ENCODE peak calls at places on chromosomes 16 and 17, in ten cellular contexts. M is colonic mucosa; E is DND-41; F is tibial nerve; K is dorsolateral prefrontal cortex; T is BE2C; P is tibial artery; S is IMR-90; V is CD4-positive, alpha-beta T cell; R is PC-3. H is an unnamed sample.

GRCh38 chr16:62283-62682 is 8.7 kb downstream of the SNRNP25 start:
- DNase-seq in M (no peak), E (no peak), F (no peak), K (no peak), T (no peak), P (no peak), S (no peak), V (no peak), R (no peak), H (peak; percentile 10)

GRCh38 chr16:4639899-4640509 is 15.4 kb downstream of the MGRN1 start:
- DNase-seq in M (no peak), E (no peak), F (no peak), K (no peak), T (no peak), P (no peak), S (no peak), V (no peak), R (no peak), H (no peak)

GRCh38 chr17:66538776-66539175 is 236.4 kb downstream of the PRKCA start:
- DNase-seq in M (no peak), E (no peak), F (no peak), K (no peak), T (no peak), P (no peak), S (no peak), V (no peak), R (no peak), H (no peak)

GRCh38 chr16:11614587-11615175 is 28.0 kb upstream of the LITAF start:
- DNase-seq in M (no peak), E (no peak), F (no peak), K (no peak), T (no peak), P (no peak), S (no peak), V (no peak), R (no peak), H (no peak)

GRCh38 chr16:728131-728889 is 1.4 kb downstream of the HAGHL start:
- DNase-seq in M (peak; percentile 77), E (no peak), F (no peak), K (no peak), T (peak; percentile 96), P (peak; percentile 49), S (peak; percentile 78), V (peak; percentile 62), R (peak; percentile 85), H (peak; percentile 84)

GRCh38 chr17:17051380-17051779 is 9.1 kb downstream of the MPRIP start:
- DNase-seq in M (no peak), E (no peak), F (no peak), K (no peak), T (no peak), P (peak; percentile 7), S (no peak), V (peak; percentile 22), R (no peak), H (no peak)

GRCh38 chr16:48535831-48536599 is 74.0 kb downstream of the N4BP1 start:
- DNase-seq in M (peak; percentile 53), E (peak; percentile 75), F (no peak), K (no peak), T (no peak), P (peak; percentile 75), S (peak; percentile 31), V (no peak), R (no peak), H (peak; percentile 78)

GRCh38 chr16:85420501-85421337 is 192.4 kb upstream of the GSE1 start:
- DNase-seq in M (peak; percentile 65), E (peak; percentile 19), F (no peak), K (peak; percentile 55), T (peak; percentile 17), P (peak; percentile 21), S (peak; percentile 20), V (peak; percentile 80), R (peak; percentile 66), H (peak; percentile 71)

GRCh38 chr17:4790705-4791088 is 1.9 kb downstream of the GLTPD2 start:
- DNase-seq in M (no peak), E (no peak), F (no peak), K (no peak), T (no peak), P (no peak), S (no peak), V (no peak), R (no peak), H (no peak)
- H3K27me3 ChIP-seq in M (peaks cover 2% of the 10 kb centered on the region), E (no peaks in the 10 kb centered on the region), F (peaks cover 7% of the 10 kb centered on the region), K (no peaks in the 10 kb centered on the region), T (peaks cover 24% of the 10 kb centered on the region), P (peaks cover 3% of the 10 kb centered on the region), S (peaks cover 9% of the 10 kb centered on the region), V (peaks cover 23% of the 10 kb centered on the region), R (no peaks in the 10 kb centered on the region), H (no peaks in the 10 kb centered on the region)

GRCh38 chr16:68508641-68509240 is 30.4 kb upstream of the ZFP90 start:
- DNase-seq in M (no peak), E (no peak), F (no peak), K (no peak), T (no peak), P (no peak), S (no peak), V (no peak), R (no peak), H (no peak)
- TF ChIP-seq CTCF in M (no peak), E (no peak), F (no peak), K (no peak), T (no peak), P (no peak), S (no peak), V (no peak), R (no peak), H (no peak)

GRCh38 chr17:79387783-79388182 is 223.1 kb downstream of the RBFOX3 start:
- DNase-seq in M (no peak), E (no peak), F (no peak), K (no peak), T (no peak), P (no peak), S (no peak), V (no peak), R (no peak), H (no peak)

GRCh38 chr17:79389896-79390295 is 221.0 kb downstream of the RBFOX3 start:
- DNase-seq in M (no peak), E (no peak), F (no peak), K (no peak), T (no peak), P (no peak), S (no peak), V (no peak), R (no peak), H (no peak)

GRCh38 chr17:79385962-79386563 is 224.8 kb downstream of the RBFOX3 start:
- DNase-seq in M (no peak), E (no peak), F (no peak), K (no peak), T (no peak), P (no peak), S (no peak), V (no peak), R (no peak), H (no peak)

GRCh38 chr17:79391376-79391775 is 219.5 kb downstream of the RBFOX3 start:
- DNase-seq in M (no peak), E (no peak), F (no peak), K (no peak), T (no peak), P (no peak), S (no peak), V (no peak), R (no peak), H (no peak)

DNA sequence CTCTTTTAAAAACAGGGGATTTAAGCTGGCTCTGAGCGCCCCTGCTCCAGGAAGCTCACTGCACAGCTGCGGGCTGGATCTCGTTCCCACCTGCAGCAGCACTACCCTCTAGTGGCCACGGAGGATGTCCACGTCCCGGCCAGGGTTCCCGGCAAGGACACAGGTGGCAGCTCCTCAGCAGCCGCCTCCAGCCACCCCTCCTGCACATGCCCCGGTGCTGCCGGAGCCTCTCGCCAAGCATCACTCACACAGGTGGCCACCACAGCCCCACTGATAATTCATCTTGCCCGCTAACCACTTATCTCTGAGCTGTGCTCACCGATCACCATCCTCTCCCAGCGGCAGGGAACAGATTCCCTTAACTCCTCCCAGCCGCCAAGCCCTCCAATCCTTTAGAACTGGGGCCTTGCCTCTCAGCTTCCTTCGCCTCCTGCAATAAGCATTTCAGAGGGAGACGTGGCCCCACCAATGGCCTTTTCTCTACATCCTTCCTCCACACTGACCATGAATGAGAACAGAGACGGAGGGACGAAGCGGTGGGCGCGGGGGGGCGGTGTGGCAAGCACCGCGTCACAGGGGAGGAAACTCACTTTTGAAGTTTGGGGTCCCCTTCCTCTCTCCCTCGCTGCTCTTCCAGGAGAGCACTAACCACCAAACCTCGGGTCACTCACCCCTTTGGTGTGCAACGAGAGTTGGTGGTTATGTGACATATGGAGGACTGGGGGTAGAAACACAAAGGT is 222.1 kb downstream of the RBFOX3 start:
- DNase-seq in M (peak; percentile 43), E (peak; percentile 36), F (no peak), K (peak; percentile 71), T (peak; percentile 78), P (no peak), S (peak; percentile 27), V (no peak), R (peak; percentile 74), H (no peak)
- H3K27me3 ChIP-seq in M (peaks cover 12% of the 10 kb centered on the region), E (peaks cover 19% of the 10 kb centered on the region), F (peaks cover 73% of the 10 kb centered on the region), K (peaks cover 6% of the 10 kb centered on the region), T (peaks cover 64% of the 10 kb centered on the region), P (peaks cover 80% of the 10 kb centered on the region), S (peaks cover 8% of the 10 kb centered on the region), V (peaks cover 28% of the 10 kb centered on the region), R (peaks cover 90% of the 10 kb centered on the region), H (no peaks in the 10 kb centered on the region)

GRCh38 chr16:67661101-67661661 is 421 bp downstream of the PARD6A start:
- DNase-seq in M (no peak), E (no peak), F (no peak), K (no peak), T (peak; percentile 40), P (no peak), S (peak; percentile 52), V (no peak), R (peak; percentile 45), H (no peak)

GRCh38 chr16:67658849-67659674 is 998 bp downstream of the ACD start:
- DNase-seq in M (no peak), E (no peak), F (no peak), K (no peak), T (no peak), P (no peak), S (no peak), V (no peak), R (no peak), H (no peak)

GRCh38 chr16:67660564-67661028 is at the start of gene PARD6A:
- DNase-seq in M (peak; percentile 95), E (peak; percentile 96), F (peak; percentile 91), K (peak; percentile 97), T (peak; percentile 98), P (peak; percentile 95), S (peak; percentile 96), V (peak; percentile 92), R (peak; percentile 95), H (peak; percentile 94)

GRCh38 chr16:67657751-67658518 is 2.1 kb downstream of the ACD start:
- DNase-seq in M (no peak), E (no peak), F (no peak), K (no peak), T (no peak), P (no peak), S (no peak), V (no peak), R (no peak), H (no peak)

DNA sequence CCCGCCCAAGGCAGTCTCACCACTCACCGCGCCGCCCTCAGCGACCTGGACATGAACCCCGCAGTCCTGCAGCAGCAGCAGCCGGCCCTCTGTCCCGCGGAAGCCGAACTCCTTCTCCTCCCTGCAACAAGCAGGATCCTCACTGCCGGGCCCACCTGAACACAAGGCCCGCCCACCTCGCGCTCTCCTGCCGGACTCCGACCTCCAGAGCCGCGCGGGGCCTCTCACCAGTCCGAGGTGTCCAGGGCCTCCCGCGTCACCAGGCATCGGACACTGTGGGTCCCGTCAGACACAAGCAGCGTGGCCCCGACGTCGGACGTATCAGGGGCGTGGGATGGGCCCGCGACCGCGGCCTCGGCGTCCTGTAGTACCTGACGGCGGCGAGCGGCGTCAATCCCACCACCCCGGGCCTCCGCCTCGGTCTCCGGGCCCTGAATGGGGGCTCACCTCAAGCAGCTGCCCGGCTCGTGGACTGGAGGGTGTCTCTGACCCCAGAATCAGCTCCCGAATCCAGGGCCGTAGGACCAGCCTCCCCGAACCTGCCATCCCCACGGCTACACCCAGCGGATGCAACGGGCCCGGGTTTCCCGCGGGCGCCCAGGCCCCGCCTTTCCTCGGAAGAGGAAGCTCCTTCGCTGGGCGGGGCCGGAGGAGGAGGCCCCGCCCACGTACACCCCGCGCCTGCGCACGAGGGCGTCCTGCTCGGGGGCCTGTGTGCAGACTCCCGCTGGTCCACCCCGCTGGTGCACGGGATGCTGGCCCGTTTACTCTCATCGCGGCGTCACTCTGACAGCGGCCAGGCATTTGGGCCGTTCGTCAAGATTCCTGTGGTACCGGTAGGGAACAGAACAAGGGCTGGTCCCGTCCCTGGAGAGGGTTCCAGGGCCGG is at the start of gene ACD:
- DNase-seq in M (peak; percentile 95), E (peak; percentile 92), F (peak; percentile 86), K (peak; percentile 96), T (peak; percentile 93), P (peak; percentile 89), S (peak; percentile 84), V (peak; percentile 96), R (peak; percentile 92), H (peak; percentile 96)
- TF ChIP-seq CTCF in M (no peak), E (no peak), F (no peak), K (peak; percentile 11), T (no peak), P (no peak), S (no peak), V (no peak), R (no peak), H (no peak)